ENCODE peak calls at places on chromosomes 3 and 15, in five cellular contexts. U, I, G, P and A are unnamed samples.

GRCh38 chr15:88300861-88301260 is 44.3 kb upstream of the NTRK3 start:
- DNase-seq in U (no peak), I (no peak), G (no peak), P (no peak), A (no peak)

GRCh38 chr15:33066584-33066983 is 127.9 kb downstream of the FMN1 start:
- DNase-seq in U (no peak), I (no peak), G (no peak), P (no peak), A (no peak)

GRCh38 chr3:101017048-101017447 is 23.8 kb upstream of the ABI3BP start:
- DNase-seq in U (peak), I (no peak), G (no peak), P (no peak), A (peak)

GRCh38 chr15:66901336-66902100 is 163.9 kb upstream of the SMAD3 start:
- DNase-seq in U (peak), I (no peak), G (no peak), P (no peak), A (peak)

GRCh38 chr3:142029052-142029642 is 120.2 kb downstream of the TFDP2 start:
- DNase-seq in U (no peak), I (no peak), G (no peak), P (no peak), A (no peak)

GRCh38 chr3:72679540-72680198 is 168.6 kb downstream of the SHQ1 start:
- DNase-seq in U (peak), I (no peak), G (no peak), P (no peak), A (peak)

GRCh38 chr15:76163429-76164020 is 103.7 kb downstream of the TMEM266 start:
- DNase-seq in U (peak), I (peak), G (no peak), P (no peak), A (no peak)

GRCh38 chr3:183270344-183270743 is 17.3 kb downstream of the B3GNT5 start:
- DNase-seq in U (no peak), I (no peak), G (no peak), P (no peak), A (no peak)

GRCh38 chr3:50665603-50666115 is 9.1 kb upstream of the DOCK3 start:
- DNase-seq in U (no peak), I (no peak), G (no peak), P (no peak), A (no peak)

GRCh38 chr3:172140499-172141391 is 101.4 kb downstream of the FNDC3B start:
- DNase-seq in U (peak), I (no peak), G (no peak), P (no peak), A (peak)

GRCh38 chr3:58835075-58835474 is 168.5 kb upstream of the FAM3D start:
- DNase-seq in U (peak), I (no peak), G (no peak), P (no peak), A (peak)

GRCh38 chr3:171829841-171830559 is 13.1 kb upstream of the TMEM212 start:
- DNase-seq in U (peak), I (peak), G (no peak), P (peak), A (peak)

GRCh38 chr3:139935866-139936817 is 1.2 kb downstream of the CLSTN2 start:
- DNase-seq in U (no peak), I (peak), G (no peak), P (no peak), A (peak)

GRCh38 chr3:97821413-97821809 is 400 bp upstream of the CRYBG3 start:
- DNase-seq in U (no peak), I (peak), G (peak), P (peak), A (peak)

GRCh38 chr3:178538065-178538464 is 1.8 kb downstream of the KCNMB2 start:
- DNase-seq in U (peak), I (no peak), G (no peak), P (no peak), A (no peak)

GRCh38 chr15:100279849-100280248 is 61.9 kb downstream of the ADAMTS17 start:
- DNase-seq in U (no peak), I (no peak), G (no peak), P (no peak), A (no peak)